ENCODE peak calls at places on chromosomes 5 and 9, in six cellular contexts. H, T, R, U, P and X are unnamed samples.

GRCh38 chr5:463952-464351 is 21.0 kb downstream of the EXOC3 start:
- DNase-seq in H (no peak), T (no peak), R (no peak), U (peak), P (no peak), X (no peak)

GRCh38 chr9:130188860-130189481 is 16.8 kb downstream of the NCS1 start:
- DNase-seq in H (no peak), T (no peak), R (no peak), U (no peak), P (no peak), X (no peak)

GRCh38 chr9:19488721-19489120 is 79.9 kb downstream of the ACER2 start:
- DNase-seq in H (no peak), T (no peak), R (peak), U (no peak), P (peak), X (no peak)

GRCh38 chr5:172795401-172795977 is 24.5 kb upstream of the DUSP1 start:
- DNase-seq in H (peak), T (peak), R (no peak), U (no peak), P (no peak), X (peak)

GRCh38 chr5:160260881-160261815 is 31.8 kb downstream of the FABP6 start:
- DNase-seq in H (peak), T (no peak), R (no peak), U (no peak), P (no peak), X (peak)

GRCh38 chr9:86767373-86767772 is 179.9 kb downstream of the GAS1 start:
- DNase-seq in H (peak), T (no peak), R (no peak), U (no peak), P (peak), X (no peak)

GRCh38 chr9:31629292-31629691 is 755.2 kb upstream of the ACO1 start:
- DNase-seq in H (no peak), T (no peak), R (no peak), U (no peak), P (no peak), X (no peak)

GRCh38 chr9:117156771-117157535 is 257.9 kb downstream of the ASTN2 start:
- DNase-seq in H (no peak), T (no peak), R (no peak), U (no peak), P (no peak), X (no peak)